ENCODE peak calls at places on chromosomes 13 and 19, in seven cellular contexts. One of them, this sample, is unnamed. For H3K4me1, the result is how much of the 10 kb centered on the place peaks cover.

GRCh38 chr19:49677901-49678674 is 1.0 kb downstream of the PRMT1 start:
- DNase-seq in lung: peak
- DNase-seq in IMR-90: peak
- DNase-seq in heart right ventricle: peak
- DNase-seq in HCT116: no peak
- DNase-seq in heart left ventricle: peak
- DNase-seq in esophagus squamous epithelium: no peak
- DNase-seq in this sample: no peak

GRCh38 chr19:13804830-13805683 is 9.8 kb downstream of the ZSWIM4 start:
- DNase-seq in lung: no peak
- DNase-seq in IMR-90: no peak
- DNase-seq in heart right ventricle: peak
- DNase-seq in HCT116: no peak
- DNase-seq in heart left ventricle: no peak
- DNase-seq in esophagus squamous epithelium: no peak
- DNase-seq in this sample: no peak

GRCh38 chr19:32810452-32810851 is 59.1 kb downstream of the SLC7A9 start:
- DNase-seq in lung: no peak
- DNase-seq in IMR-90: no peak
- DNase-seq in heart right ventricle: no peak
- DNase-seq in HCT116: no peak
- DNase-seq in heart left ventricle: no peak
- DNase-seq in esophagus squamous epithelium: no peak
- DNase-seq in this sample: no peak

GRCh38 chr13:65855276-65855675 is 1374.9 kb downstream of the PCDH9 start:
- DNase-seq in lung: no peak
- DNase-seq in IMR-90: peak
- DNase-seq in heart right ventricle: no peak
- DNase-seq in HCT116: no peak
- DNase-seq in heart left ventricle: no peak
- DNase-seq in esophagus squamous epithelium: no peak
- DNase-seq in this sample: no peak

GRCh38 chr19:12721656-12722565 is 1.8 kb downstream of the TNPO2 start:
- DNase-seq in lung: peak
- DNase-seq in IMR-90: peak
- DNase-seq in heart right ventricle: peak
- DNase-seq in HCT116: no peak
- DNase-seq in heart left ventricle: peak
- DNase-seq in esophagus squamous epithelium: no peak
- DNase-seq in this sample: no peak

GRCh38 chr13:80173224-80173623 is 167.7 kb downstream of the SPRY2 start:
- DNase-seq in lung: no peak
- DNase-seq in IMR-90: no peak
- DNase-seq in heart right ventricle: no peak
- DNase-seq in HCT116: no peak
- DNase-seq in heart left ventricle: peak
- DNase-seq in esophagus squamous epithelium: no peak
- DNase-seq in this sample: no peak

GRCh38 chr13:110746443-110746842 is 32.9 kb downstream of the ING1 start:
- DNase-seq in lung: no peak
- DNase-seq in IMR-90: peak
- DNase-seq in heart right ventricle: no peak
- DNase-seq in HCT116: no peak
- DNase-seq in heart left ventricle: no peak
- DNase-seq in esophagus squamous epithelium: no peak
- DNase-seq in this sample: no peak

GRCh38 chr19:42282036-42282762 is 13.1 kb downstream of the CIC start:
- DNase-seq in lung: no peak
- DNase-seq in IMR-90: peak
- DNase-seq in heart right ventricle: no peak
- DNase-seq in HCT116: no peak
- DNase-seq in heart left ventricle: no peak
- DNase-seq in esophagus squamous epithelium: no peak
- DNase-seq in this sample: no peak

GRCh38 chr13:21014139-21014665 is 47.2 kb downstream of the LATS2 start:
- DNase-seq in lung: no peak
- DNase-seq in IMR-90: no peak
- DNase-seq in heart right ventricle: no peak
- DNase-seq in HCT116: no peak
- DNase-seq in heart left ventricle: no peak
- DNase-seq in esophagus squamous epithelium: no peak
- DNase-seq in this sample: no peak

GRCh38 chr19:51690359-51691121 is 2.6 kb upstream of the SPACA6 start:
- DNase-seq in lung: peak
- DNase-seq in IMR-90: peak
- DNase-seq in heart right ventricle: peak
- DNase-seq in HCT116: no peak
- DNase-seq in heart left ventricle: peak
- DNase-seq in esophagus squamous epithelium: no peak
- DNase-seq in this sample: peak

GRCh38 chr13:20294497-20294896 is 62.4 kb upstream of the GJB6 start:
- DNase-seq in lung: no peak
- DNase-seq in IMR-90: no peak
- DNase-seq in heart right ventricle: no peak
- DNase-seq in HCT116: peak
- DNase-seq in heart left ventricle: no peak
- DNase-seq in esophagus squamous epithelium: no peak
- DNase-seq in this sample: no peak

GRCh38 chr13:48265217-48265815 is 32.3 kb downstream of the ITM2B start:
- DNase-seq in lung: no peak
- DNase-seq in IMR-90: no peak
- DNase-seq in heart right ventricle: no peak
- DNase-seq in HCT116: no peak
- DNase-seq in heart left ventricle: no peak
- DNase-seq in esophagus squamous epithelium: no peak
- DNase-seq in this sample: no peak

GRCh38 chr13:31996611-31997010 is 35.0 kb upstream of the FRY start:
- DNase-seq in lung: no peak
- DNase-seq in IMR-90: no peak
- DNase-seq in heart right ventricle: no peak
- DNase-seq in HCT116: no peak
- DNase-seq in heart left ventricle: no peak
- DNase-seq in esophagus squamous epithelium: no peak
- DNase-seq in this sample: no peak

GRCh38 chr13:27953671-27954405 is 15.3 kb downstream of the CDX2 start:
- DNase-seq in lung: peak
- DNase-seq in IMR-90: peak
- DNase-seq in heart right ventricle: peak
- DNase-seq in HCT116: peak
- DNase-seq in heart left ventricle: peak
- DNase-seq in esophagus squamous epithelium: no peak
- DNase-seq in this sample: no peak

GRCh38 chr19:43622956-43623355 is 3.5 kb upstream of the ZNF428 start:
- DNase-seq in lung: no peak
- DNase-seq in IMR-90: no peak
- DNase-seq in heart right ventricle: no peak
- DNase-seq in HCT116: no peak
- DNase-seq in heart left ventricle: no peak
- DNase-seq in esophagus squamous epithelium: no peak
- DNase-seq in this sample: no peak

GRCh38 chr19:12695997-12696365 is 450 bp downstream of the FBXW9 start:
- DNase-seq in lung: no peak
- DNase-seq in IMR-90: no peak
- DNase-seq in heart right ventricle: no peak
- DNase-seq in HCT116: no peak
- DNase-seq in heart left ventricle: no peak
- DNase-seq in esophagus squamous epithelium: no peak
- DNase-seq in this sample: no peak

GRCh38 chr19:45667620-45668341 is at the start of gene GIPR:
- DNase-seq in lung: peak
- DNase-seq in IMR-90: peak
- DNase-seq in heart right ventricle: peak
- DNase-seq in HCT116: peak
- DNase-seq in heart left ventricle: no peak
- DNase-seq in esophagus squamous epithelium: no peak
- DNase-seq in this sample: no peak

GRCh38 chr19:18310118-18310909 is 12.6 kb downstream of the LSM4 start:
- DNase-seq in lung: no peak
- DNase-seq in IMR-90: no peak
- DNase-seq in heart right ventricle: no peak
- DNase-seq in HCT116: no peak
- DNase-seq in heart left ventricle: no peak
- DNase-seq in esophagus squamous epithelium: no peak
- DNase-seq in this sample: no peak

GRCh38 chr13:27367570-27367969 is 56.8 kb upstream of the GTF3A start:
- DNase-seq in lung: no peak
- DNase-seq in IMR-90: no peak
- DNase-seq in heart right ventricle: no peak
- DNase-seq in HCT116: no peak
- DNase-seq in heart left ventricle: no peak
- DNase-seq in esophagus squamous epithelium: no peak
- DNase-seq in this sample: no peak

GRCh38 chr19:35746556-35746955 is 1.1 kb downstream of the PSENEN start:
- DNase-seq in lung: no peak
- DNase-seq in IMR-90: no peak
- DNase-seq in heart right ventricle: no peak
- DNase-seq in HCT116: no peak
- DNase-seq in heart left ventricle: no peak
- DNase-seq in esophagus squamous epithelium: no peak
- DNase-seq in this sample: no peak
- H3K4me3 ChIP-seq in lung: no peak
- H3K4me3 ChIP-seq in IMR-90: no peak
- H3K4me3 ChIP-seq in heart right ventricle: no peak
- H3K4me3 ChIP-seq in HCT116: peak
- H3K4me3 ChIP-seq in heart left ventricle: peak
- H3K4me3 ChIP-seq in esophagus squamous epithelium: peak
- H3K4me3 ChIP-seq in this sample: no peak

GRCh38 chr19:40240332-40240731 is 13.8 kb upstream of the CCNP start:
- DNase-seq in lung: no peak
- DNase-seq in IMR-90: no peak
- DNase-seq in heart right ventricle: no peak
- DNase-seq in HCT116: no peak
- DNase-seq in heart left ventricle: no peak
- DNase-seq in esophagus squamous epithelium: no peak
- DNase-seq in this sample: no peak

GRCh38 chr19:40241125-40241808 is 14.8 kb upstream of the CCNP start:
- DNase-seq in lung: no peak
- DNase-seq in IMR-90: no peak
- DNase-seq in heart right ventricle: no peak
- DNase-seq in HCT116: no peak
- DNase-seq in heart left ventricle: no peak
- DNase-seq in esophagus squamous epithelium: no peak
- DNase-seq in this sample: no peak

GRCh38 chr19:40241809-40242384 is 15.4 kb upstream of the CCNP start:
- DNase-seq in lung: peak
- DNase-seq in IMR-90: no peak
- DNase-seq in heart right ventricle: peak
- DNase-seq in HCT116: no peak
- DNase-seq in heart left ventricle: peak
- DNase-seq in esophagus squamous epithelium: no peak
- DNase-seq in this sample: no peak

GRCh38 chr19:40244596-40244995 is 18.1 kb upstream of the CCNP start:
- DNase-seq in lung: no peak
- DNase-seq in IMR-90: no peak
- DNase-seq in heart right ventricle: no peak
- DNase-seq in HCT116: no peak
- DNase-seq in heart left ventricle: no peak
- DNase-seq in esophagus squamous epithelium: no peak
- DNase-seq in this sample: no peak

DNA sequence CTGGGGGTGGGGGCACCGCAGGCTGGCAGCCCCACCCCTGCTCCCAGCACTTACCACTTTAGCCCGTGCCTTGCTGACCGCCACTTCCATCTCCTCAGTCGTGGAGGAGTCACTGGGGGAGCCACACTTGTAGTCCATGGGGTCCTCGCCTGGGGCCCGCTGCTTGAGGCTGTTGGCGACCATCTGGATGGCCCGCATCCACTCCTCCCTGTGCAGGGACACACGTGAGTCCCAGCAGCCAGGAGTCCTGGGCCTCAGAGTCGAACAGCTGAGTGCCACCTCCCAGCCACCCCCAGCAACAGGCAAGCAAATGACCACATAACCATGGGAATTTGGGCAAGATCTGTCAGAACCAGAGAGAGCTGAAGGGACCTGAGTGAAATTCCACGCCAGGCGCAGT is 16.0 kb upstream of the CCNP start:
- DNase-seq in lung: no peak
- DNase-seq in IMR-90: no peak
- DNase-seq in heart right ventricle: no peak
- DNase-seq in HCT116: no peak
- DNase-seq in heart left ventricle: no peak
- DNase-seq in esophagus squamous epithelium: no peak
- DNase-seq in this sample: no peak
- H3K4me1 ChIP-seq in lung: under half
- H3K4me1 ChIP-seq in IMR-90: under half
- H3K4me1 ChIP-seq in heart right ventricle: under half
- H3K4me1 ChIP-seq in HCT116: under half
- H3K4me1 ChIP-seq in heart left ventricle: under half
- H3K4me1 ChIP-seq in esophagus squamous epithelium: under half
- H3K4me1 ChIP-seq in this sample: under half

GRCh38 chr13:34719060-34719875 is 222.8 kb upstream of the NBEA start:
- DNase-seq in lung: no peak
- DNase-seq in IMR-90: no peak
- DNase-seq in heart right ventricle: no peak
- DNase-seq in HCT116: no peak
- DNase-seq in heart left ventricle: no peak
- DNase-seq in esophagus squamous epithelium: no peak
- DNase-seq in this sample: no peak

GRCh38 chr13:34722931-34723330 is 219.1 kb upstream of the NBEA start:
- DNase-seq in lung: no peak
- DNase-seq in IMR-90: no peak
- DNase-seq in heart right ventricle: no peak
- DNase-seq in HCT116: no peak
- DNase-seq in heart left ventricle: no peak
- DNase-seq in esophagus squamous epithelium: no peak
- DNase-seq in this sample: no peak

GRCh38 chr13:34720618-34721017 is 221.5 kb upstream of the NBEA start:
- DNase-seq in lung: no peak
- DNase-seq in IMR-90: no peak
- DNase-seq in heart right ventricle: no peak
- DNase-seq in HCT116: no peak
- DNase-seq in heart left ventricle: no peak
- DNase-seq in esophagus squamous epithelium: no peak
- DNase-seq in this sample: no peak

DNA sequence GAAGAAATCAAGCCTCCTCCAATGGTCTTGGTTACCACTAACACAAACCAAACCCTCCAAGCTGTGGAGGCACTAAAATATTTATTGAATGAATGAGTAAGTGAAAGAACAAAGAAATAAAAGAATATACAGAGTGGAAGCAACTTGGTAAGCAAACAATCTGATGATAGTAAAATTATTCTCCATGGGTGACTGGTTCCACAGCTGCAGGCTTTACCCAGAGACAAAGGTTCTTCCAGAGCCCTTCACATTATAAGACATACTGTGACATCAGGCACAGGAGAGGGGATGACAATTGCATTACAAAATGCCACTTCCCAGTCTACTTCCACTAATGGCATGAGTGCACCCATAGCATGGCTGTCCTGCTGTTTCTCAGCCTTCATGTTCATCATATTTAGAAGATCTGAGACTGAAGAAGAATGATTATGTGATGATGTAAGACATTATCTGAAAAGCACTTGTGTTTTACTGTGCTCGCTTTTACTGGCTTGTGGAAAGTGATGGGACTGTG is 220.4 kb upstream of the NBEA start:
- DNase-seq in lung: no peak
- DNase-seq in IMR-90: no peak
- DNase-seq in heart right ventricle: no peak
- DNase-seq in HCT116: no peak
- DNase-seq in heart left ventricle: no peak
- DNase-seq in esophagus squamous epithelium: no peak
- DNase-seq in this sample: no peak
- H3K27ac ChIP-seq in lung: no peak
- H3K27ac ChIP-seq in IMR-90: no peak
- H3K27ac ChIP-seq in heart right ventricle: no peak
- H3K27ac ChIP-seq in HCT116: no peak
- H3K27ac ChIP-seq in heart left ventricle: no peak
- H3K27ac ChIP-seq in esophagus squamous epithelium: no peak
- H3K27ac ChIP-seq in this sample: no peak

GRCh38 chr13:100483836-100484381 is 104.7 kb downstream of the GGACT start:
- DNase-seq in lung: no peak
- DNase-seq in IMR-90: no peak
- DNase-seq in heart right ventricle: no peak
- DNase-seq in HCT116: no peak
- DNase-seq in heart left ventricle: no peak
- DNase-seq in esophagus squamous epithelium: no peak
- DNase-seq in this sample: no peak
- H3K4me3 ChIP-seq in lung: no peak
- H3K4me3 ChIP-seq in IMR-90: no peak
- H3K4me3 ChIP-seq in heart right ventricle: no peak
- H3K4me3 ChIP-seq in HCT116: no peak
- H3K4me3 ChIP-seq in heart left ventricle: no peak
- H3K4me3 ChIP-seq in esophagus squamous epithelium: no peak
- H3K4me3 ChIP-seq in this sample: no peak